ENCODE peak calls at places on chromosomes 11 and 22, in nine cellular contexts. Z, I, O, R, Y, X, V, Q and L are unnamed samples.
A peak's percentile ranks its signal among the peaks of the same experiment; 100 is the strongest.

GRCh38 chr22:39183991-39184585 is 31.6 kb upstream of the CBX7 start:
- DNase-seq in Z (no peak), I (no peak), O (peak; percentile 62), R (peak; percentile 55), Y (no peak), X (peak; percentile 87), V (peak; percentile 62), Q (peak; percentile 49), L (no peak)

GRCh38 chr22:49138250-49138790 is 689.4 kb downstream of the BRD1 start:
- DNase-seq in Z (no peak), I (no peak), O (no peak), R (no peak), Y (no peak), X (no peak), V (no peak), Q (no peak), L (no peak)

GRCh38 chr22:36797988-36798670 is 18.7 kb downstream of the PVALB start:
- DNase-seq in Z (no peak), I (no peak), O (no peak), R (no peak), Y (no peak), X (no peak), V (no peak), Q (no peak), L (no peak)

GRCh38 chr11:67494371-67495233 is 10.6 kb downstream of the PITPNM1 start:
- DNase-seq in Z (no peak), I (no peak), O (no peak), R (no peak), Y (no peak), X (no peak), V (no peak), Q (no peak), L (no peak)

GRCh38 chr11:78239781-78240180 is 51.1 kb downstream of the USP35 start:
- DNase-seq in Z (no peak), I (no peak), O (no peak), R (no peak), Y (no peak), X (no peak), V (no peak), Q (no peak), L (no peak)

GRCh38 chr22:30989473-30989872 is 20.4 kb downstream of the TUG1 start:
- DNase-seq in Z (no peak), I (no peak), O (no peak), R (no peak), Y (no peak), X (no peak), V (no peak), Q (no peak), L (no peak)

GRCh38 chr11:105696000-105696399 is 86.1 kb downstream of the GRIA4 start:
- DNase-seq in Z (no peak), I (no peak), O (no peak), R (no peak), Y (no peak), X (no peak), V (no peak), Q (no peak), L (no peak)

GRCh38 chr11:21105196-21105917 is 436.0 kb downstream of the NELL1 start:
- DNase-seq in Z (no peak), I (no peak), O (no peak), R (no peak), Y (no peak), X (no peak), V (no peak), Q (no peak), L (no peak)

GRCh38 chr11:100687032-100687629 is at the start of gene ARHGAP42:
- DNase-seq in Z (no peak), I (peak; percentile 76), O (peak; percentile 82), R (peak; percentile 91), Y (peak; percentile 58), X (peak; percentile 50), V (peak; percentile 85), Q (peak; percentile 63), L (peak; percentile 69)

GRCh38 chr11:17986007-17986710 is 26.7 kb downstream of the SERGEF start:
- DNase-seq in Z (no peak), I (no peak), O (no peak), R (no peak), Y (no peak), X (no peak), V (peak; percentile 62), Q (no peak), L (no peak)

GRCh38 chr11:15176646-15177163 is 62.0 kb downstream of the INSC start:
- DNase-seq in Z (no peak), I (no peak), O (no peak), R (no peak), Y (no peak), X (no peak), V (no peak), Q (no peak), L (no peak)

GRCh38 chr11:14110629-14111028 is 148.1 kb downstream of the SPON1 start:
- DNase-seq in Z (no peak), I (no peak), O (no peak), R (no peak), Y (no peak), X (no peak), V (no peak), Q (no peak), L (peak; percentile 37)

GRCh38 chr11:128450882-128451647 is 136.3 kb downstream of the ETS1 start:
- DNase-seq in Z (no peak), I (no peak), O (no peak), R (no peak), Y (no peak), X (no peak), V (no peak), Q (no peak), L (no peak)

GRCh38 chr11:128453444-128454336 is 133.7 kb downstream of the ETS1 start:
- DNase-seq in Z (no peak), I (peak; percentile 61), O (no peak), R (no peak), Y (peak; percentile 59), X (peak; percentile 65), V (peak; percentile 78), Q (no peak), L (peak; percentile 41)

GRCh38 chr11:128448981-128449713 is 138.2 kb downstream of the ETS1 start:
- DNase-seq in Z (no peak), I (no peak), O (no peak), R (no peak), Y (no peak), X (no peak), V (no peak), Q (no peak), L (no peak)

GRCh38 chr11:128448487-128448886 is 138.9 kb downstream of the ETS1 start:
- DNase-seq in Z (no peak), I (peak; percentile 86), O (no peak), R (no peak), Y (no peak), X (peak; percentile 89), V (no peak), Q (no peak), L (peak; percentile 99)

GRCh38 chr11:128451651-128452470 is 135.5 kb downstream of the ETS1 start:
- DNase-seq in Z (no peak), I (peak; percentile 63), O (peak; percentile 81), R (peak; percentile 70), Y (no peak), X (peak; percentile 51), V (peak; percentile 77), Q (peak; percentile 74), L (no peak)
- H3K4me1 ChIP-seq in Z (peaks cover 23% of the 10 kb centered on the region), I (peaks cover 32% of the 10 kb centered on the region), O (peaks cover 26% of the 10 kb centered on the region), R (peaks cover 3% of the 10 kb centered on the region), Y (peaks cover 5% of the 10 kb centered on the region), X (peaks cover 26% of the 10 kb centered on the region), V (peaks cover 29% of the 10 kb centered on the region), Q (peaks cover 24% of the 10 kb centered on the region), L (peaks cover 9% of the 10 kb centered on the region)

DNA sequence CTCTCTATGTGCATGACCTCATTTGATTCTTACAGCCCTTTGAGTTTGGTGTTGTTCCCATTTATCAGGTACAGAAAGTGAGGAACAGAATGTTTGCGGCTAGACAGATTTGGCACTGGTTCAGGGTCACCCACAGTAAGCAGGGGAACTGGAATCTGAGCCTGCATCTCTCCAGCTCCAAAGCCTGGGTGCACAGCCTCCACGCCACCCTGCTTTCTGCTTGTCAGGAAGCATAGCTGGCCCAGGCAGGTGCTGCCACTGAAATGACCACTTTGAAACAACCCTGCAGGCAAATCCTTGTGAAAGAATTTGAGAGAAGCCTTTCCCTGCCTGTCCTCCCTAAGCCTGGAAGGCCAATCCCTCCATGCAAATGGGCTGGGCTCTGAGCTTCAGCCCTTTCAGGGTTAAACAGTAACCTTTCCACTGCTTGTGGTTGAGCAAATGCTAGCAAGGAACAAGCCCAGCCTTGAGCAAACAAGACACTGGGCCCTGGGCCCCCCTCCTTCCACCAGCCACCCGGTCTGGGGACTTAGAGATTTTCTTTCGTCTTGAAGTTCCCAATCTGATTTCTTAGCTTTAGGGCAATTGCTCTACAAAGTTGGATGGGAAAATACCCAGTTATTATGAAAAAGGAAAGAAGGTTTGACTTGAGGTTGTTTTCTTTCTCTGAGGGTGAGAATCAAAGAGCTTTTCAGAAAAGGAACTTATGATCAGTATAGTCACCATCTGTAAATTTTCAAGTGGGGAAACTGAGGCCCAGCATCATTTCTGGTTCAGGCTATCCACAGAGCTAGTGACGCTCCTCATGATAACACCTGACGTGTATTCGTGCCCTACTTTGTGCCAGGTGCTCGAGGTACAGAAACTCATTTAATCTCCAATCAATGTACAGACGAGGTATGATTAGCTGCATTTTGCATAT is 19.4 kb downstream of the EHF start:
- DNase-seq in Z (no peak), I (peak; percentile 89), O (peak; percentile 89), R (no peak), Y (peak; percentile 42), X (peak; percentile 91), V (no peak), Q (peak; percentile 87), L (peak; percentile 98)
- H3K4me1 ChIP-seq in Z (no peaks in the 10 kb centered on the region), I (peaks cover 8% of the 10 kb centered on the region), O (peaks cover 8% of the 10 kb centered on the region), R (no peaks in the 10 kb centered on the region), Y (peaks cover 10% of the 10 kb centered on the region), X (peaks cover 97% of the 10 kb centered on the region), V (no peaks in the 10 kb centered on the region), Q (peaks cover 20% of the 10 kb centered on the region), L (peaks cover 3% of the 10 kb centered on the region)

GRCh38 chr11:64869571-64870175 is 8.7 kb downstream of the EHD1 start:
- DNase-seq in Z (no peak), I (no peak), O (no peak), R (peak; percentile 86), Y (no peak), X (no peak), V (no peak), Q (no peak), L (no peak)
- H3K4me1 ChIP-seq in Z (peaks cover 97% of the 10 kb centered on the region), I (peaks cover 44% of the 10 kb centered on the region), O (peaks cover 77% of the 10 kb centered on the region), R (peaks cover 93% of the 10 kb centered on the region), Y (peaks cover 50% of the 10 kb centered on the region), X (peaks cover 17% of the 10 kb centered on the region), V (peaks cover 83% of the 10 kb centered on the region), Q (peaks cover 94% of the 10 kb centered on the region), L (peaks cover 20% of the 10 kb centered on the region)

GRCh38 chr11:73997120-73997772 is 11.6 kb downstream of the UCP3 start:
- DNase-seq in Z (no peak), I (no peak), O (no peak), R (peak; percentile 45), Y (no peak), X (no peak), V (no peak), Q (no peak), L (no peak)

GRCh38 chr11:73998846-73999575 is 9.9 kb downstream of the UCP3 start:
- DNase-seq in Z (no peak), I (no peak), O (no peak), R (peak; percentile 42), Y (no peak), X (no peak), V (no peak), Q (no peak), L (no peak)

GRCh38 chr11:73996161-73996747 is 12.6 kb downstream of the UCP3 start:
- DNase-seq in Z (no peak), I (peak; percentile 47), O (no peak), R (peak; percentile 45), Y (no peak), X (no peak), V (peak; percentile 5), Q (no peak), L (no peak)

GRCh38 chr11:73995247-73995646 is 12.6 kb upstream of the UCP2 start:
- DNase-seq in Z (no peak), I (no peak), O (no peak), R (no peak), Y (no peak), X (no peak), V (no peak), Q (no peak), L (peak; percentile 25)

GRCh38 chr11:73995731-73996130 is 13.1 kb upstream of the UCP2 start:
- DNase-seq in Z (no peak), I (no peak), O (no peak), R (no peak), Y (no peak), X (no peak), V (no peak), Q (no peak), L (peak; percentile 35)
- H3K4me1 ChIP-seq in Z (peaks cover 60% of the 10 kb centered on the region), I (no peaks in the 10 kb centered on the region), O (peaks cover 7% of the 10 kb centered on the region), R (peaks cover 23% of the 10 kb centered on the region), Y (no peaks in the 10 kb centered on the region), X (no peaks in the 10 kb centered on the region), V (no peaks in the 10 kb centered on the region), Q (peaks cover 24% of the 10 kb centered on the region), L (no peaks in the 10 kb centered on the region)